ENCODE peak calls at places on chromosomes 4 and X, in five cellular contexts. Y is GM12892, U is heart left ventricle, N is GM12878, Z is hippocampal formation. L is an unnamed sample.

GRCh38 chr4:147461161-147461560 is 19.7 kb upstream of the EDNRA start:
- DNase-seq in Y (no peak), U (no peak), N (no peak), Z (no peak), L (no peak)

GRCh38 chr4:74117024-74117534 is 18.1 kb upstream of the CXCL2 start:
- DNase-seq in Y (no peak), U (no peak), N (no peak), Z (peak), L (no peak)

GRCh38 chr4:159430896-159431295 is 328.0 kb downstream of the RAPGEF2 start:
- DNase-seq in Y (no peak), U (no peak), N (no peak), Z (no peak), L (no peak)

GRCh38 chr4:152304220-152304619 is 231.7 kb downstream of the FBXW7 start:
- DNase-seq in Y (no peak), U (no peak), N (peak), Z (no peak), L (no peak)

GRCh38 chr4:97235516-97235915 is 907.8 kb downstream of the STPG2 start:
- DNase-seq in Y (no peak), U (no peak), N (no peak), Z (no peak), L (no peak)

GRCh38 chrX:154751121-154751668 is 318 bp upstream of the GAB3 start:
- DNase-seq in Y (no peak), U (peak), N (no peak), Z (no peak), L (peak)

GRCh38 chrX:39736219-39737211 is 361.2 kb downstream of the BCOR start:
- DNase-seq in Y (no peak), U (peak), N (no peak), Z (no peak), L (no peak)

GRCh38 chrX:107845625-107846024 is 20.0 kb downstream of the MID2 start:
- DNase-seq in Y (no peak), U (no peak), N (no peak), Z (no peak), L (no peak)

GRCh38 chr4:53974561-53974960 is 89.8 kb downstream of the CHIC2 start:
- DNase-seq in Y (no peak), U (no peak), N (no peak), Z (no peak), L (no peak)

GRCh38 chr4:26093561-26093960 is 179.5 kb downstream of the SMIM20 start:
- DNase-seq in Y (no peak), U (no peak), N (no peak), Z (no peak), L (peak)

GRCh38 chr4:177177446-177178160 is 132.1 kb upstream of the NEIL3 start:
- DNase-seq in Y (no peak), U (no peak), N (no peak), Z (no peak), L (no peak)

GRCh38 chr4:174332741-174333493 is 49.2 kb downstream of the CEP44 start:
- DNase-seq in Y (no peak), U (no peak), N (no peak), Z (no peak), L (no peak)